ENCODE peak calls at places on chromosomes 3 and 15, in seven cellular contexts. O is H1, L is K562, V is GM12878, S is HepG2, G is SK-N-SH, J is HCT116. H is an unnamed sample.
A peak's percentile ranks its signal among the peaks of the same experiment; 100 is the strongest.

GRCh38 chr3:161890147-161890625 is 393.6 kb downstream of the OTOL1 start:
- DNase-seq in O (no peak), G (no peak), L (no peak), V (no peak), S (no peak), J (peak; percentile 44), H (no peak)

GRCh38 chr15:76191539-76192244 is 119.6 kb downstream of the ETFA start:
- DNase-seq in G (no peak), S (no peak), J (no peak), O (no peak), L (no peak), V (no peak), H (no peak)

GRCh38 chr15:41258706-41259471 is 27.8 kb downstream of the CHP1 start:
- DNase-seq in L (peak; percentile 14), G (no peak), O (no peak), V (peak; percentile 31), J (no peak), S (peak; percentile 40), H (no peak)

GRCh38 chr3:17478673-17479072 is 263.8 kb downstream of the TBC1D5 start:
- DNase-seq in S (peak; percentile 9), L (no peak), G (no peak), V (no peak), J (peak; percentile 10), O (no peak), H (peak; percentile 9)

GRCh38 chr15:60945196-60945595 is 283.9 kb downstream of the RORA start:
- DNase-seq in J (no peak), G (peak; percentile 87), V (no peak), O (no peak), S (no peak), L (no peak), H (no peak)

GRCh38 chr3:194176274-194176991 is 40.5 kb downstream of the HES1 start:
- DNase-seq in O (no peak), V (no peak), G (no peak), S (no peak), J (no peak), L (no peak), H (no peak)

GRCh38 chr3:195909645-195910498 is 1.5 kb upstream of the TNK2 start:
- DNase-seq in J (peak; percentile 23), V (no peak), O (no peak), G (peak; percentile 99), L (peak; percentile 100), S (peak; percentile 58), H (peak; percentile 98)

GRCh38 chr3:50268703-50269451 is at the start of gene SEMA3B:
- DNase-seq in S (peak; percentile 71), O (no peak), L (no peak), V (no peak), G (no peak), J (no peak), H (no peak)

GRCh38 chr3:107676469-107677309 is 153.9 kb downstream of the BBX start:
- DNase-seq in L (no peak), O (no peak), J (peak; percentile 4), V (no peak), S (peak; percentile 31), G (peak; percentile 29), H (peak; percentile 15)

GRCh38 chr15:99232740-99233139 is 16.6 kb downstream of the TTC23 start:
- DNase-seq in S (no peak), G (no peak), O (no peak), V (no peak), L (no peak), J (no peak), H (no peak)

GRCh38 chr3:37453393-37454391 is 279.3 kb upstream of the LRRFIP2 start:
- DNase-seq in S (peak; percentile 10), V (no peak), L (no peak), J (no peak), O (no peak), G (peak; percentile 77), H (peak; percentile 53)

GRCh38 chr3:62954579-62954978 is 79.4 kb upstream of the CADPS start:
- DNase-seq in L (no peak), G (no peak), V (peak; percentile 1), O (no peak), J (no peak), S (no peak), H (peak; percentile 57)

GRCh38 chr3:21718943-21719591 is 31.9 kb downstream of the ZNF385D start:
- DNase-seq in V (no peak), G (no peak), O (no peak), L (no peak), S (no peak), J (no peak), H (no peak)

GRCh38 chr3:114442251-114442650 is 148.4 kb downstream of the TIGIT start:
- DNase-seq in S (no peak), G (no peak), V (no peak), L (no peak), O (no peak), J (no peak), H (no peak)

GRCh38 chr15:88615303-88616107 is 5.6 kb upstream of the AEN start:
- DNase-seq in O (no peak), V (no peak), L (peak; percentile 3), G (no peak), J (no peak), S (peak; percentile 67), H (no peak)

GRCh38 chr15:95680693-95681092 is 649.8 kb upstream of the NR2F2 start:
- DNase-seq in G (no peak), S (no peak), O (no peak), V (no peak), L (no peak), J (no peak), H (no peak)

GRCh38 chr3:129777806-129778205 is 115.7 kb downstream of the TMCC1 start:
- DNase-seq in J (no peak), G (no peak), V (no peak), S (no peak), O (no peak), L (no peak), H (no peak)

GRCh38 chr3:72982653-72983366 is 13.8 kb upstream of the PPP4R2 start:
- DNase-seq in J (no peak), O (no peak), S (no peak), V (no peak), L (no peak), G (no peak), H (no peak)

GRCh38 chr15:77409259-77410156 is 10.4 kb downstream of the PEAK1 start:
- DNase-seq in O (no peak), J (no peak), L (no peak), G (no peak), S (no peak), V (peak; percentile 51), H (no peak)

GRCh38 chr3:185825639-185826481 is 1.0 kb upstream of the IGF2BP2 start:
- DNase-seq in L (peak; percentile 58), G (peak; percentile 65), S (no peak), J (no peak), V (no peak), O (no peak), H (peak; percentile 59)

GRCh38 chr15:25391971-25392733 is 46.7 kb downstream of the UBE3A start:
- DNase-seq in G (no peak), O (no peak), V (no peak), S (no peak), J (no peak), L (no peak), H (no peak)

GRCh38 chr3:155664922-155665695 is 79.8 kb downstream of the PLCH1 start:
- DNase-seq in J (peak; percentile 38), V (no peak), L (no peak), S (peak; percentile 65), O (no peak), G (no peak), H (peak; percentile 34)

DNA sequence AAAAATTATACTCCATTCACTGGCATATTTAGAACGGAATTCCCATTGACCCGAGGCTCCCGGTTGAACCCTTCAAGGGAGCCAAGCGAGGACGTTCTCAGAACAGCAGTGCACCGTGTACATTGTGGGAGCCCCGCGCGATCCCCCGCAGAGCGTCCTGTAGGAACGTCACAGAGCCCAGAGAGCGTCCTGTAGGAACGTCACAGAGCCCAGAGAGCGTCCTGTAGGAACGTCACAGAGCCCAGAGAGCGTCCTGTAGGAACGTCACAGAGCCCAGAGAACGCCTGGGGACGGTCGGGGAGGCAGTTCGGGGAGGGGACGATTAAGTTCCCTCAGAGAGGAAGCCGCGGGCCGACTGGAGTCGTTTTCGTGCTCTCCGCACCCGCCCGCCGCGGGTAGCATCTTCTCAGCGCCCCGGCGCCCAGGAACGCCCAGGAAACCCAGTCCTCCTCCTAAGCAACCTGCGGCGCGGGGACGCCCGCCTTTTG is 506 bp upstream of the ATP1B3 start:
- DNase-seq in J (peak; percentile 40), G (peak; percentile 72), V (no peak), S (no peak), O (peak; percentile 31), L (peak; percentile 38), H (peak; percentile 82)
- TF ChIP-seq JUND in J (no peak), G (no peak), V (no peak), S (no peak), O (no peak), L (no peak), H (no peak)

DNA sequence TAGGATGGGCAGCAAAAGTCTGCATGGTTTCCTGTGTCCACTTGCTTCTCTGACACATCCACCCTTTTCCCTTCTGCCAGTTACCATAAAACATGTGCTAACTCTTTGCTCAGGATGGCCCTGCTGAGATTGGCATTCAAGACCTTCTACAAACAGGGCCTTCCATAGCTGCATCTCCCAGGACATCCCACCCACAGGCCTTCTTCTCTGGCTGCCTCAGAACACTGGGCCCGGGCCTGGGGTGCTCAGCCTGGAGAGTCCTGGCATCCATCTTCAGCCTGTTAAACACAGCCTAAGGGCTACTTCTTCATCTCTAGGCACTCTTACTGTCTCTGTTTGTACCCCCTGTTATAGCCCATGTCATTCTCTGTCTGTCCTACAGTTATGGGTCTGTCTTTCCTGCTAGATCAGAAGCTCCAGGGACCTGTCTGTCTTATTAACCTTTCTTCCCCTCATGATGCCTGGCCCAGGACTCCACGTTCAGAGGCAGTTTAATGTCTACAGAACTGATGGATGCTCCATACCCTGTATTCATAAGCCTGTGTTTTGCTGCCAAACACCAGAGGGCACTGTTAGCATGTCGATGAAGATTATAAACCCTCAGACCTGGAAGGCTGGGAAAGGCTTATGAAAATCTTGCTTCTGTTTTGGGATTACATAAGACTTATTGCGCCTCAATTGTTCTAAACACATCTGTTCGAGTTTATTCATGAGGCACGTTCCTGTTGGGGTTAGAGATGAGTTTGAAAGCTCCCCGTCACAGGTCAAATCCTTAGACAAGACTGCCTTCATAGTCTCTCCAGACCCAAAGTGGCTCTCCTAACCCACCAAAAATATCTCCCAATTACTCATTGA is 16.5 kb downstream of the SEMA3G start:
- DNase-seq in J (peak; percentile 51), V (no peak), G (peak; percentile 70), L (peak; percentile 35), S (peak; percentile 76), O (no peak), H (peak; percentile 80)
- TF ChIP-seq JUND in J (no peak), V (no peak), G (no peak), L (no peak), S (no peak), O (no peak), H (no peak)

DNA sequence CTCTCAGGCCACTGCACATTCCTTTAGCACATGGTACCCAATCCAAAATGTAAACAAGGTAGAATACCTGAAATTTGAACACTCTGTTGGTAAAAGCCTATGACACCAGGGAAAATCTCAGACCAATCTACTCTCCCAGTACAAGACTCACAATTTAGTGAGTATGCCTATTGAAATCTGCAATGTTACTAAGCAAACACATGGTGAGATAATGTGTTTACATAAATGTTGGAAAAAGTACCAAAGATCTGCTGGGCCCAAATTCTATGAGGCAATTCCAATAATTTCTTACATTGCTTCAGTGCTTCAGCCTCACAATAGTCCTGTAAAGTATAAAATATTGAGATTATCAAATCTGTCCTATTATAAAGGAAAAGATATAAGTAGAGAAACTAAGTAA is 536.1 kb downstream of the PYDC2 start:
- DNase-seq in J (no peak), V (no peak), L (no peak), S (no peak), O (no peak), G (no peak), H (no peak)
- TF ChIP-seq JUND in J (no peak), V (no peak), L (no peak), S (no peak), O (no peak), G (no peak), H (no peak)

GRCh38 chr15:56732135-56732880 is 1.0 kb downstream of the ZNF280D start:
- DNase-seq in O (no peak), J (no peak), L (peak; percentile 17), S (peak; percentile 11), G (peak; percentile 51), V (no peak), H (no peak)
- TF ChIP-seq JUND in O (no peak), J (no peak), L (no peak), S (no peak), G (no peak), V (no peak), H (no peak)

H was measured in T47D.